ENCODE peak calls at places on chromosomes 11 and 22, in six cellular contexts. One of them, this sample, is unnamed.

GRCh38 chr11:107468596-107468995 is 11.0 kb upstream of the CWF19L2 start:
- DNase-seq in AG09319: no peak
- DNase-seq in activated CD8-positive, alpha-beta T cell treated with anti-CD3 and anti-CD28 coated beads for 36 hours: no peak
- DNase-seq in ovary: no peak
- DNase-seq in nephron progenitor cell: no peak
- DNase-seq in Caco-2: no peak
- DNase-seq in this sample: no peak

GRCh38 chr22:25395468-25395867 is 169.0 kb upstream of the GRK3 start:
- DNase-seq in AG09319: no peak
- DNase-seq in activated CD8-positive, alpha-beta T cell treated with anti-CD3 and anti-CD28 coated beads for 36 hours: no peak
- DNase-seq in ovary: no peak
- DNase-seq in nephron progenitor cell: no peak
- DNase-seq in Caco-2: no peak
- DNase-seq in this sample: no peak

GRCh38 chr11:35288311-35288710 is 131.0 kb downstream of the SLC1A2 start:
- DNase-seq in AG09319: no peak
- DNase-seq in activated CD8-positive, alpha-beta T cell treated with anti-CD3 and anti-CD28 coated beads for 36 hours: no peak
- DNase-seq in ovary: no peak
- DNase-seq in nephron progenitor cell: no peak
- DNase-seq in Caco-2: no peak
- DNase-seq in this sample: no peak

GRCh38 chr11:129766858-129767604 is 48.6 kb upstream of the TMEM45B start:
- DNase-seq in AG09319: no peak
- DNase-seq in activated CD8-positive, alpha-beta T cell treated with anti-CD3 and anti-CD28 coated beads for 36 hours: peak; percentile 33
- DNase-seq in ovary: no peak
- DNase-seq in nephron progenitor cell: peak; percentile 49
- DNase-seq in Caco-2: peak; percentile 78
- DNase-seq in this sample: no peak

GRCh38 chr11:129731316-129731715 is 84.3 kb upstream of the TMEM45B start:
- DNase-seq in AG09319: no peak
- DNase-seq in activated CD8-positive, alpha-beta T cell treated with anti-CD3 and anti-CD28 coated beads for 36 hours: no peak
- DNase-seq in ovary: no peak
- DNase-seq in nephron progenitor cell: no peak
- DNase-seq in Caco-2: no peak
- DNase-seq in this sample: no peak

GRCh38 chr22:40485813-40486610 is 115.6 kb downstream of the SGSM3 start:
- DNase-seq in AG09319: no peak
- DNase-seq in activated CD8-positive, alpha-beta T cell treated with anti-CD3 and anti-CD28 coated beads for 36 hours: no peak
- DNase-seq in ovary: no peak
- DNase-seq in nephron progenitor cell: no peak
- DNase-seq in Caco-2: no peak
- DNase-seq in this sample: no peak

GRCh38 chr22:18065256-18065655 is 12.5 kb upstream of the PEX26 start:
- DNase-seq in AG09319: no peak
- DNase-seq in activated CD8-positive, alpha-beta T cell treated with anti-CD3 and anti-CD28 coated beads for 36 hours: no peak
- DNase-seq in ovary: no peak
- DNase-seq in nephron progenitor cell: no peak
- DNase-seq in Caco-2: no peak
- DNase-seq in this sample: no peak

GRCh38 chr11:64059339-64060176 is 23.8 kb downstream of the FLRT1 start:
- DNase-seq in AG09319: no peak
- DNase-seq in activated CD8-positive, alpha-beta T cell treated with anti-CD3 and anti-CD28 coated beads for 36 hours: no peak
- DNase-seq in ovary: no peak
- DNase-seq in nephron progenitor cell: peak; percentile 60
- DNase-seq in Caco-2: no peak
- DNase-seq in this sample: no peak

GRCh38 chr11:121131656-121132055 is 30.6 kb downstream of the TECTA start:
- DNase-seq in AG09319: no peak
- DNase-seq in activated CD8-positive, alpha-beta T cell treated with anti-CD3 and anti-CD28 coated beads for 36 hours: no peak
- DNase-seq in ovary: no peak
- DNase-seq in nephron progenitor cell: no peak
- DNase-seq in Caco-2: no peak
- DNase-seq in this sample: no peak

GRCh38 chr11:132318421-132319157 is 948.2 kb downstream of the NTM start:
- DNase-seq in AG09319: no peak
- DNase-seq in activated CD8-positive, alpha-beta T cell treated with anti-CD3 and anti-CD28 coated beads for 36 hours: no peak
- DNase-seq in ovary: no peak
- DNase-seq in nephron progenitor cell: no peak
- DNase-seq in Caco-2: no peak
- DNase-seq in this sample: peak; percentile 24

GRCh38 chr11:26820739-26821138 is 98.9 kb upstream of the SLC5A12 start:
- DNase-seq in AG09319: peak; percentile 94
- DNase-seq in activated CD8-positive, alpha-beta T cell treated with anti-CD3 and anti-CD28 coated beads for 36 hours: no peak
- DNase-seq in ovary: no peak
- DNase-seq in nephron progenitor cell: no peak
- DNase-seq in Caco-2: no peak
- DNase-seq in this sample: peak; percentile 70

GRCh38 chr11:2776351-2777061 is 76.7 kb upstream of the KCNQ1OT1 start:
- DNase-seq in AG09319: no peak
- DNase-seq in activated CD8-positive, alpha-beta T cell treated with anti-CD3 and anti-CD28 coated beads for 36 hours: no peak
- DNase-seq in ovary: peak; percentile 33
- DNase-seq in nephron progenitor cell: no peak
- DNase-seq in Caco-2: peak; percentile 29
- DNase-seq in this sample: no peak

GRCh38 chr11:10390375-10390774 is 64.7 kb upstream of the AMPD3 start:
- DNase-seq in AG09319: no peak
- DNase-seq in activated CD8-positive, alpha-beta T cell treated with anti-CD3 and anti-CD28 coated beads for 36 hours: no peak
- DNase-seq in ovary: no peak
- DNase-seq in nephron progenitor cell: no peak
- DNase-seq in Caco-2: no peak
- DNase-seq in this sample: no peak

GRCh38 chr22:39598017-39598965 is 27.7 kb downstream of the CACNA1I start:
- DNase-seq in AG09319: no peak
- DNase-seq in activated CD8-positive, alpha-beta T cell treated with anti-CD3 and anti-CD28 coated beads for 36 hours: peak; percentile 89
- DNase-seq in ovary: peak; percentile 33
- DNase-seq in nephron progenitor cell: peak; percentile 91
- DNase-seq in Caco-2: peak; percentile 90
- DNase-seq in this sample: no peak

GRCh38 chr11:68036141-68036716 is 2.6 kb upstream of the TCIRG1 start:
- DNase-seq in AG09319: no peak
- DNase-seq in activated CD8-positive, alpha-beta T cell treated with anti-CD3 and anti-CD28 coated beads for 36 hours: no peak
- DNase-seq in ovary: no peak
- DNase-seq in nephron progenitor cell: no peak
- DNase-seq in Caco-2: no peak
- DNase-seq in this sample: no peak

GRCh38 chr11:118900535-118901384 is 17.1 kb downstream of the CXCR5 start:
- DNase-seq in AG09319: no peak
- DNase-seq in activated CD8-positive, alpha-beta T cell treated with anti-CD3 and anti-CD28 coated beads for 36 hours: no peak
- DNase-seq in ovary: peak; percentile 21
- DNase-seq in nephron progenitor cell: no peak
- DNase-seq in Caco-2: peak; percentile 44
- DNase-seq in this sample: no peak

GRCh38 chr22:50244420-50245213 is at the start of gene TUBGCP6:
- DNase-seq in AG09319: peak; percentile 51
- DNase-seq in activated CD8-positive, alpha-beta T cell treated with anti-CD3 and anti-CD28 coated beads for 36 hours: peak; percentile 96
- DNase-seq in ovary: peak; percentile 95
- DNase-seq in nephron progenitor cell: peak; percentile 94
- DNase-seq in Caco-2: peak; percentile 89
- DNase-seq in this sample: peak; percentile 64

GRCh38 chr22:41968601-41969000 is 642 bp upstream of the SEPTIN3 start:
- DNase-seq in AG09319: no peak
- DNase-seq in activated CD8-positive, alpha-beta T cell treated with anti-CD3 and anti-CD28 coated beads for 36 hours: no peak
- DNase-seq in ovary: no peak
- DNase-seq in nephron progenitor cell: no peak
- DNase-seq in Caco-2: no peak
- DNase-seq in this sample: no peak

GRCh38 chr22:50576070-50576469 is 2.2 kb downstream of the CPT1B start:
- DNase-seq in AG09319: no peak
- DNase-seq in activated CD8-positive, alpha-beta T cell treated with anti-CD3 and anti-CD28 coated beads for 36 hours: no peak
- DNase-seq in ovary: no peak
- DNase-seq in nephron progenitor cell: peak; percentile 20
- DNase-seq in Caco-2: peak; percentile 73
- DNase-seq in this sample: no peak

GRCh38 chr11:102268083-102268984 is 49.0 kb upstream of the BIRC3 start:
- DNase-seq in AG09319: peak; percentile 28
- DNase-seq in activated CD8-positive, alpha-beta T cell treated with anti-CD3 and anti-CD28 coated beads for 36 hours: peak; percentile 87
- DNase-seq in ovary: peak; percentile 80
- DNase-seq in nephron progenitor cell: peak; percentile 79
- DNase-seq in Caco-2: peak; percentile 98
- DNase-seq in this sample: no peak

GRCh38 chr11:72072348-72072747 is 8.0 kb downstream of the NUMA1 start:
- DNase-seq in AG09319: peak; percentile 25
- DNase-seq in activated CD8-positive, alpha-beta T cell treated with anti-CD3 and anti-CD28 coated beads for 36 hours: peak; percentile 33
- DNase-seq in ovary: no peak
- DNase-seq in nephron progenitor cell: no peak
- DNase-seq in Caco-2: peak; percentile 61
- DNase-seq in this sample: no peak

GRCh38 chr22:50270302-50271010 is at the start of gene MAPK11:
- DNase-seq in AG09319: no peak
- DNase-seq in activated CD8-positive, alpha-beta T cell treated with anti-CD3 and anti-CD28 coated beads for 36 hours: peak; percentile 80
- DNase-seq in ovary: peak; percentile 72
- DNase-seq in nephron progenitor cell: peak; percentile 94
- DNase-seq in Caco-2: peak; percentile 79
- DNase-seq in this sample: no peak

GRCh38 chr11:32431657-32432056 is 3.7 kb downstream of the WT1 start:
- DNase-seq in AG09319: no peak
- DNase-seq in activated CD8-positive, alpha-beta T cell treated with anti-CD3 and anti-CD28 coated beads for 36 hours: no peak
- DNase-seq in ovary: no peak
- DNase-seq in nephron progenitor cell: peak; percentile 7
- DNase-seq in Caco-2: no peak
- DNase-seq in this sample: no peak

GRCh38 chr22:26597480-26597879 is 7.5 kb upstream of the TPST2 start:
- DNase-seq in AG09319: no peak
- DNase-seq in activated CD8-positive, alpha-beta T cell treated with anti-CD3 and anti-CD28 coated beads for 36 hours: no peak
- DNase-seq in ovary: no peak
- DNase-seq in nephron progenitor cell: no peak
- DNase-seq in Caco-2: no peak
- DNase-seq in this sample: no peak

GRCh38 chr11:21806982-21807749 is 385.7 kb upstream of the ANO5 start:
- DNase-seq in AG09319: no peak
- DNase-seq in activated CD8-positive, alpha-beta T cell treated with anti-CD3 and anti-CD28 coated beads for 36 hours: peak; percentile 37
- DNase-seq in ovary: no peak
- DNase-seq in nephron progenitor cell: no peak
- DNase-seq in Caco-2: no peak
- DNase-seq in this sample: no peak

GRCh38 chr22:35257321-35258143 is at the start of gene HMGXB4:
- DNase-seq in AG09319: peak; percentile 64
- DNase-seq in activated CD8-positive, alpha-beta T cell treated with anti-CD3 and anti-CD28 coated beads for 36 hours: peak; percentile 90
- DNase-seq in ovary: peak; percentile 85
- DNase-seq in nephron progenitor cell: peak; percentile 86
- DNase-seq in Caco-2: peak; percentile 90
- DNase-seq in this sample: peak; percentile 71
- TF ChIP-seq CTCF in AG09319: no peak
- TF ChIP-seq CTCF in activated CD8-positive, alpha-beta T cell treated with anti-CD3 and anti-CD28 coated beads for 36 hours: no peak
- TF ChIP-seq CTCF in ovary: peak; percentile 33
- TF ChIP-seq CTCF in nephron progenitor cell: no peak
- TF ChIP-seq CTCF in Caco-2: peak; percentile 22
- TF ChIP-seq CTCF in this sample: no peak

GRCh38 chr11:3903207-3903896 is 47.9 kb downstream of the STIM1 start:
- DNase-seq in AG09319: no peak
- DNase-seq in activated CD8-positive, alpha-beta T cell treated with anti-CD3 and anti-CD28 coated beads for 36 hours: no peak
- DNase-seq in ovary: no peak
- DNase-seq in nephron progenitor cell: no peak
- DNase-seq in Caco-2: no peak
- DNase-seq in this sample: no peak

GRCh38 chr11:3906166-3906565 is 50.7 kb downstream of the STIM1 start:
- DNase-seq in AG09319: no peak
- DNase-seq in activated CD8-positive, alpha-beta T cell treated with anti-CD3 and anti-CD28 coated beads for 36 hours: no peak
- DNase-seq in ovary: no peak
- DNase-seq in nephron progenitor cell: no peak
- DNase-seq in Caco-2: no peak
- DNase-seq in this sample: no peak

GRCh38 chr11:3902441-3902840 is 47.0 kb downstream of the STIM1 start:
- DNase-seq in AG09319: no peak
- DNase-seq in activated CD8-positive, alpha-beta T cell treated with anti-CD3 and anti-CD28 coated beads for 36 hours: no peak
- DNase-seq in ovary: no peak
- DNase-seq in nephron progenitor cell: no peak
- DNase-seq in Caco-2: no peak
- DNase-seq in this sample: no peak

GRCh38 chr11:3905080-3905953 is 49.9 kb downstream of the STIM1 start:
- DNase-seq in AG09319: peak; percentile 44
- DNase-seq in activated CD8-positive, alpha-beta T cell treated with anti-CD3 and anti-CD28 coated beads for 36 hours: peak; percentile 83
- DNase-seq in ovary: no peak
- DNase-seq in nephron progenitor cell: no peak
- DNase-seq in Caco-2: peak; percentile 81
- DNase-seq in this sample: no peak

DNA sequence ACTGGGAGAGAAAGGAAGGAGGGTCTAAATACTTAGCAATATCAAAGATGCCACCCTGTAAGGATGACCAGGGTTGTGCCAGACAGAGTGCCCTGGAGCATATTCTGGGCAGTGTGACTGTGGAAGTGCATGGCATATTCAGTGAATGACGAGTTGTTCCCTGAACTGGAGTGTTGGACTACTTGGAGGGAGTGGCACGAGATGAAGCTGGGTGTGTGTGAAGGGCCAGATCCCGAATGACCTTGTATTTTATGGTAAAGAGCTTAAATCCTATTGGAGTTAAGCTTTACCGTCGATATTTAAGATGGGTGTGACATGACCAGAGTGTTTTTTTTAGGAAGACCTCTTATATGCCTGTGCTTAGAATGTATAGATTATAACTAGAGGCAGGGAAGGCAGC is 48.8 kb downstream of the STIM1 start:
- DNase-seq in AG09319: no peak
- DNase-seq in activated CD8-positive, alpha-beta T cell treated with anti-CD3 and anti-CD28 coated beads for 36 hours: no peak
- DNase-seq in ovary: no peak
- DNase-seq in nephron progenitor cell: no peak
- DNase-seq in Caco-2: no peak
- DNase-seq in this sample: no peak
- TF ChIP-seq CTCF in AG09319: no peak
- TF ChIP-seq CTCF in activated CD8-positive, alpha-beta T cell treated with anti-CD3 and anti-CD28 coated beads for 36 hours: no peak
- TF ChIP-seq CTCF in ovary: no peak
- TF ChIP-seq CTCF in nephron progenitor cell: no peak
- TF ChIP-seq CTCF in Caco-2: no peak
- TF ChIP-seq CTCF in this sample: no peak

GRCh38 chr11:122755409-122755808 is 82.9 kb upstream of the CRTAM start:
- DNase-seq in AG09319: no peak
- DNase-seq in activated CD8-positive, alpha-beta T cell treated with anti-CD3 and anti-CD28 coated beads for 36 hours: no peak
- DNase-seq in ovary: no peak
- DNase-seq in nephron progenitor cell: no peak
- DNase-seq in Caco-2: no peak
- DNase-seq in this sample: no peak

GRCh38 chr11:122755941-122756340 is 82.4 kb upstream of the CRTAM start:
- DNase-seq in AG09319: no peak
- DNase-seq in activated CD8-positive, alpha-beta T cell treated with anti-CD3 and anti-CD28 coated beads for 36 hours: no peak
- DNase-seq in ovary: no peak
- DNase-seq in nephron progenitor cell: no peak
- DNase-seq in Caco-2: no peak
- DNase-seq in this sample: no peak

GRCh38 chr11:122756417-122756816 is 81.9 kb upstream of the CRTAM start:
- DNase-seq in AG09319: no peak
- DNase-seq in activated CD8-positive, alpha-beta T cell treated with anti-CD3 and anti-CD28 coated beads for 36 hours: peak; percentile 79
- DNase-seq in ovary: no peak
- DNase-seq in nephron progenitor cell: no peak
- DNase-seq in Caco-2: no peak
- DNase-seq in this sample: no peak

GRCh38 chr11:122754028-122754427 is 84.3 kb upstream of the CRTAM start:
- DNase-seq in AG09319: no peak
- DNase-seq in activated CD8-positive, alpha-beta T cell treated with anti-CD3 and anti-CD28 coated beads for 36 hours: no peak
- DNase-seq in ovary: no peak
- DNase-seq in nephron progenitor cell: no peak
- DNase-seq in Caco-2: no peak
- DNase-seq in this sample: no peak

GRCh38 chr11:122754553-122755322 is 83.6 kb upstream of the CRTAM start:
- DNase-seq in AG09319: no peak
- DNase-seq in activated CD8-positive, alpha-beta T cell treated with anti-CD3 and anti-CD28 coated beads for 36 hours: peak; percentile 63
- DNase-seq in ovary: no peak
- DNase-seq in nephron progenitor cell: no peak
- DNase-seq in Caco-2: no peak
- DNase-seq in this sample: no peak
- TF ChIP-seq CTCF in AG09319: peak; percentile 26
- TF ChIP-seq CTCF in activated CD8-positive, alpha-beta T cell treated with anti-CD3 and anti-CD28 coated beads for 36 hours: peak; percentile 60
- TF ChIP-seq CTCF in ovary: no peak
- TF ChIP-seq CTCF in nephron progenitor cell: peak; percentile 33
- TF ChIP-seq CTCF in Caco-2: peak; percentile 86
- TF ChIP-seq CTCF in this sample: peak; percentile 62

GRCh38 chr11:73141309-73142127 is 600 bp downstream of the FCHSD2 start:
- DNase-seq in AG09319: peak; percentile 25
- DNase-seq in activated CD8-positive, alpha-beta T cell treated with anti-CD3 and anti-CD28 coated beads for 36 hours: peak; percentile 81
- DNase-seq in ovary: peak; percentile 80
- DNase-seq in nephron progenitor cell: peak; percentile 80
- DNase-seq in Caco-2: peak; percentile 89
- DNase-seq in this sample: no peak
- TF ChIP-seq CTCF in AG09319: no peak
- TF ChIP-seq CTCF in activated CD8-positive, alpha-beta T cell treated with anti-CD3 and anti-CD28 coated beads for 36 hours: no peak
- TF ChIP-seq CTCF in ovary: no peak
- TF ChIP-seq CTCF in nephron progenitor cell: no peak
- TF ChIP-seq CTCF in Caco-2: peak; percentile 20
- TF ChIP-seq CTCF in this sample: no peak